ENCODE peak calls at places on chromosomes 2 and 18, in six cellular contexts. N, H, P, G, M and T are unnamed samples.
A peak's percentile ranks its signal among the peaks of the same experiment; 100 is the strongest.

GRCh38 chr2:118086024-118086633 is 2.1 kb upstream of the INSIG2 start:
- DNase-seq in G (no peak), N (no peak), M (no peak), H (no peak), P (no peak), T (no peak)

GRCh38 chr2:40128796-40129195 is 323.1 kb downstream of the SLC8A1 start:
- DNase-seq in H (no peak), N (no peak), P (no peak), M (no peak), G (no peak), T (no peak)

GRCh38 chr2:37798315-37799005 is 126.6 kb upstream of the RMDN2 start:
- DNase-seq in M (no peak), N (no peak), H (no peak), P (no peak), G (no peak), T (no peak)

GRCh38 chr2:85178154-85178553 is 45.0 kb downstream of the TCF7L1 start:
- DNase-seq in N (no peak), P (no peak), M (no peak), G (no peak), H (no peak), T (no peak)

GRCh38 chr18:76795981-76796380 is 26.4 kb upstream of the ZNF236 start:
- DNase-seq in H (no peak), P (no peak), N (no peak), G (no peak), M (no peak), T (no peak)

GRCh38 chr2:136206613-136207012 is 88.7 kb upstream of the CXCR4 start:
- DNase-seq in P (no peak), N (no peak), G (no peak), H (no peak), M (no peak), T (no peak)

GRCh38 chr2:174003635-174004310 is 38.6 kb upstream of the SP3 start:
- DNase-seq in M (no peak), G (peak; percentile 69), H (no peak), N (no peak), P (no peak), T (no peak)

GRCh38 chr18:26119246-26119645 is 14.4 kb upstream of the PSMA8 start:
- DNase-seq in N (no peak), P (no peak), H (no peak), M (no peak), G (no peak), T (no peak)

GRCh38 chr2:58541511-58541910 is 300.4 kb upstream of the FANCL start:
- DNase-seq in P (peak; percentile 45), N (no peak), H (no peak), M (no peak), G (no peak), T (no peak)

GRCh38 chr2:237128026-237128703 is 42.5 kb downstream of the COPS8 start:
- DNase-seq in H (peak; percentile 92), M (peak; percentile 31), P (peak; percentile 44), G (peak; percentile 55), N (peak; percentile 90), T (peak; percentile 99)

GRCh38 chr2:219969508-219969907 is 342.1 kb downstream of the SLC4A3 start:
- DNase-seq in H (no peak), M (no peak), N (no peak), G (no peak), P (no peak), T (peak; percentile 11)

GRCh38 chr2:157596992-157597681 is 31.5 kb downstream of the ACVR1C start:
- DNase-seq in N (peak; percentile 76), P (peak; percentile 78), H (no peak), M (peak; percentile 14), G (peak; percentile 47), T (peak; percentile 20)

GRCh38 chr2:43106767-43107527 is 119.5 kb downstream of the ZFP36L2 start:
- DNase-seq in G (no peak), N (no peak), P (peak; percentile 78), M (peak; percentile 84), H (peak; percentile 46), T (peak; percentile 44)

DNA sequence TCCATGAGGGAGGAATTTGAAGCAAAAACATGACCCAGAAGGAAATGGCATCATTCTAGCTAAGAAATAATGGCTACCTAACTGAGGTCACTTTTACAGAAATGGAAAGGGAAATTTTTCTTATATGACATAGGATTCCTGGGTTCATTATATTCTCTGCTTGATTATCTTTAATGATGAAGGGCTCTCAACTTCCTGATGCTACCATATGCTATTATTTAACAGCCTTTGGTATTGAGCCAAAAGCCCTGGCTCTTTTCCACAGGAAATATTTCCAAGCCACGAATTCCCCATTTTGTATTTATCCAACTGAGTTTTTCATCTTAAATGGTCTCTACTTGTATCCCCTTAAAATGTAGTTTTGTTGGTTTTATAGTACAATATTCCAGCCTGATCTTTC is 63.2 kb upstream of the NPAS2 start:
- DNase-seq in P (no peak), G (no peak), H (no peak), N (no peak), M (no peak), T (peak; percentile 46)
- H3K4me1 ChIP-seq in P (no peaks in the 10 kb centered on the region), G (no peaks in the 10 kb centered on the region), H (no peaks in the 10 kb centered on the region), N (peaks cover 11% of the 10 kb centered on the region), M (no peaks in the 10 kb centered on the region), T (no peaks in the 10 kb centered on the region)

GRCh38 chr2:240922982-240923537 is 16.9 kb downstream of the CROCC2 start:
- DNase-seq in G (peak; percentile 11), P (no peak), N (peak; percentile 43), M (no peak), H (peak; percentile 33), T (no peak)
- H3K27ac ChIP-seq in G (no peak overlapping the region), P (no peak overlapping the region), N (no peak overlapping the region), M (peak overlapping the region; percentile 6), H (no peak overlapping the region), T (no peak overlapping the region)

GRCh38 chr18:71321319-71321718 is 1032.5 kb downstream of the SOCS6 start:
- DNase-seq in P (no peak), N (no peak), H (no peak), M (no peak), G (no peak), T (no peak)
- H3K9me3 ChIP-seq in P (no peaks in the 10 kb centered on the region), N (no peaks in the 10 kb centered on the region), H (no peaks in the 10 kb centered on the region), M (no peaks in the 10 kb centered on the region), G (no peaks in the 10 kb centered on the region), T (no peaks in the 10 kb centered on the region)

GRCh38 chr2:240717681-240718581 is 26.3 kb downstream of the AQP12A start:
- DNase-seq in M (no peak), N (no peak), G (no peak), P (no peak), H (no peak), T (no peak)

GRCh38 chr2:240716130-240716798 is 24.6 kb downstream of the AQP12A start:
- DNase-seq in P (no peak), M (no peak), H (no peak), G (no peak), N (no peak), T (no peak)

GRCh38 chr2:240714747-240715725 is 23.4 kb downstream of the AQP12A start:
- DNase-seq in H (no peak), P (no peak), M (no peak), N (no peak), G (peak; percentile 49), T (no peak)

GRCh38 chr2:240718896-240719490 is 27.3 kb downstream of the AQP12A start:
- DNase-seq in P (no peak), M (no peak), N (no peak), G (no peak), H (no peak), T (no peak)

DNA sequence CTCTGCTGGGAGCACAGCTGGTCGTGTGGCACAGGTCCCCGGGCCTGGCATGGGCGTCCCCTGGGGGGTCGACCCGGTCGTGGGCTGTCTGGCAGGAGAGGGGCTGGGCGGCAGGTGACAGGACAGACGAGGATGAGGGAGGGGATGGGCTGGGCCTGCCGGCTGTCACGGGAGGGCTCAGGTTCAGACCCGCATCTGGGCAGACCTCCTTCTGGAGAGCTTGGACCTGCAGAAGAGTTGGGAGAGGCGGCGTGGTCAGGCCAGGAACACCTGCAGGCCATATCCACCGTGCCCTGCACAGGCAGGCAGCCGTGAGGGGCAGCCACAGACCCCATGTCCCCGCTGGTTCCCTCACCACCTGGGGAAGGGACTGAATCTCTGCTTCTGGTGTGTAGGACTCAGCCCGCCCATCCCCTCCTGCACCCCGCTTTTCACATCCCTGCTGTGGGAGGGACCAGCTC is 25.5 kb downstream of the AQP12A start:
- DNase-seq in H (no peak), M (no peak), N (no peak), P (no peak), G (no peak), T (no peak)
- H3K4me1 ChIP-seq in H (no peaks in the 10 kb centered on the region), M (no peaks in the 10 kb centered on the region), N (no peaks in the 10 kb centered on the region), P (no peaks in the 10 kb centered on the region), G (peaks cover 19% of the 10 kb centered on the region), T (no peaks in the 10 kb centered on the region)

GRCh38 chr2:195056001-195056400 is 601.0 kb upstream of the SLC39A10 start:
- DNase-seq in H (no peak), M (no peak), P (no peak), N (no peak), G (no peak), T (no peak)
- H3K27ac ChIP-seq in H (no peak overlapping the region), M (no peak overlapping the region), P (no peak overlapping the region), N (no peak overlapping the region), G (no peak overlapping the region), T (no peak overlapping the region)

GRCh38 chr18:8744656-8745055 is 39.3 kb downstream of the MTCL1 start:
- DNase-seq in M (no peak), P (no peak), G (no peak), H (no peak), N (no peak), T (no peak)

GRCh38 chr18:8741524-8741923 is 36.2 kb downstream of the MTCL1 start:
- DNase-seq in N (no peak), H (no peak), P (no peak), M (no peak), G (no peak), T (no peak)

GRCh38 chr18:8745355-8746014 is 40.1 kb downstream of the MTCL1 start:
- DNase-seq in P (no peak), N (no peak), M (no peak), H (no peak), G (no peak), T (no peak)

GRCh38 chr18:8744038-8744437 is 38.7 kb downstream of the MTCL1 start:
- DNase-seq in P (no peak), N (no peak), G (no peak), M (no peak), H (no peak), T (no peak)

DNA sequence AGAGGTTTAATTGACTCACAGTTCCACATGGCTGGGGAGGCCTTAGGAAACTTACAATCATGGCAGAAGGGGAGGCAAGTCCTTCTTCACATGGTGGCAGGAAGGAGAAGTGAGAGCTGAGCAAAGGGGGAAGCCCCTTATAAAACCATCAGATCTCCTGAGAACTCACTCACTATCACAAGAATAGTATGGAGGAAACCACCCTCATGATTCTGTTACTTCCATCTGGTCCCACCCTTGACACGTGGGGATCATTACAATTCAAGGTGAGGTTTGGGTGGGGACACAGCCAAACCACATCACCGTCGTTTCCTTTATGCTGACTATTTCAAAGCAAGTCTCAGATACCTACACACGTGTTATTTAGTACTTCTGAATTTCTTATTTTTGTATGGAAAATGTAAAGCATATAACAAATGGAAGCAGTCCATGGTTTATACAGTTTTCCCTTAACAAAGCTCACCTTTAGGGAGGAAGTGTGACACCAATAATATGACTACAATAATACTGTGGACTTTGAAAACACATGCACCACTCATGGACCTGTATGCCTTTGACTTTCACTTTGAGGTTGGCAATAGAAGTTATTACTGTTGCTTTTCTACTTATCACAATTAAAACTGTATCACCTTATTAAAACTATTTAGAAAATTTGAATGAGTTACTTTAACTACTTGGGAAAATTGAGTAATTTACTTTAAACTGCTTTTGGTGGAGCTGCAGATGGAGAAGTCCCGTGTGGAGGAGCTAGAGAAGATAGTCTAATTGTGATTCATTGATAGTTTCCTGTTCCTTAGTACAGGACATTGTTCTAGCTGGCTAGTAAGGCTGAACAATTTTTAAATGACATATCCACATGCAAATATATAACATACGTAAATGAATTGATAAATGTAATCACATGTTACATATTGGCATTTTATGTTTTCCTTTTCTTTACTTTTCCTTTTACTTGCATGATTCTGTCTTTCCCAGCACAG is 37.3 kb downstream of the MTCL1 start:
- DNase-seq in P (no peak), H (no peak), M (no peak), G (no peak), N (no peak), T (no peak)
- H3K9me3 ChIP-seq in P (no peaks in the 10 kb centered on the region), H (no peaks in the 10 kb centered on the region), M (no peaks in the 10 kb centered on the region), G (no peaks in the 10 kb centered on the region), N (no peaks in the 10 kb centered on the region), T (no peaks in the 10 kb centered on the region)